ENCODE peak calls at places on chromosomes 1 and 21, in eight cellular contexts. C is D721Med, V is endothelial cell, N is choroid plexus epithelial cell, Y is WTC11, E is neural progenitor cell, W is nephron progenitor cell, F is cardiac fibroblast. K is an unnamed sample.

GRCh38 chr1:92483442-92484170 is 3.1 kb downstream of the GFI1 start:
- DNase-seq in C (no peak), V (no peak), N (no peak), Y (peak; percentile 71), E (peak; percentile 66), W (peak; percentile 61), F (no peak), K (peak; percentile 79)

GRCh38 chr1:5728956-5729355 is 263.3 kb downstream of the NPHP4 start:
- DNase-seq in C (no peak), V (no peak), N (no peak), Y (no peak), E (no peak), W (no peak), F (no peak), K (no peak)

GRCh38 chr1:231040019-231040799 is at the start of gene FAM89A:
- DNase-seq in C (peak; percentile 65), V (peak; percentile 67), N (no peak), Y (peak; percentile 38), E (peak; percentile 70), W (peak; percentile 81), F (peak; percentile 54), K (peak; percentile 73)

GRCh38 chr1:229843627-229844238 is 217.7 kb downstream of the URB2 start:
- DNase-seq in C (no peak), V (no peak), N (peak; percentile 47), Y (no peak), E (no peak), W (no peak), F (peak; percentile 29), K (no peak)

GRCh38 chr1:204465469-204466415 is 28.9 kb downstream of the PIK3C2B start:
- DNase-seq in C (no peak), V (no peak), N (peak; percentile 11), Y (no peak), E (no peak), W (no peak), F (peak; percentile 35), K (no peak)

GRCh38 chr1:76023669-76024407 is 50.7 kb upstream of the ST6GALNAC3 start:
- DNase-seq in C (no peak), V (no peak), N (peak; percentile 37), Y (no peak), E (no peak), W (no peak), F (no peak), K (peak; percentile 25)

GRCh38 chr1:205275133-205275532 is 46.4 kb downstream of the NUAK2 start:
- DNase-seq in C (no peak), V (no peak), N (no peak), Y (no peak), E (no peak), W (no peak), F (no peak), K (no peak)

GRCh38 chr1:43636006-43636641 is 13.8 kb upstream of the KDM4A start:
- DNase-seq in C (no peak), V (no peak), N (no peak), Y (no peak), E (no peak), W (no peak), F (no peak), K (no peak)

GRCh38 chr1:91872560-91873081 is 13.3 kb downstream of the TGFBR3 start:
- DNase-seq in C (no peak), V (no peak), N (no peak), Y (no peak), E (no peak), W (no peak), F (no peak), K (peak; percentile 75)

GRCh38 chr1:41360074-41361027 is 883 bp upstream of the FOXO6 start:
- DNase-seq in C (no peak), V (no peak), N (no peak), Y (peak; percentile 48), E (peak; percentile 72), W (no peak), F (no peak), K (no peak)

GRCh38 chr1:154304664-154305337 is 16.1 kb upstream of the AQP10 start:
- DNase-seq in C (no peak), V (no peak), N (no peak), Y (no peak), E (no peak), W (no peak), F (no peak), K (peak; percentile 74)

GRCh38 chr21:26909972-26910371 is 56.9 kb downstream of the ADAMTS5 start:
- DNase-seq in C (no peak), V (peak; percentile 53), N (peak; percentile 70), Y (peak; percentile 55), E (peak; percentile 79), W (peak; percentile 49), F (peak; percentile 10), K (no peak)

GRCh38 chr1:22412932-22413727 is 38.5 kb upstream of the ZBTB40 start:
- DNase-seq in C (no peak), V (no peak), N (no peak), Y (no peak), E (no peak), W (no peak), F (peak; percentile 44), K (no peak)

GRCh38 chr1:22413799-22414198 is 37.9 kb upstream of the ZBTB40 start:
- DNase-seq in C (no peak), V (no peak), N (no peak), Y (no peak), E (no peak), W (no peak), F (no peak), K (no peak)

GRCh38 chr1:22411589-22411988 is 40.1 kb upstream of the ZBTB40 start:
- DNase-seq in C (no peak), V (no peak), N (no peak), Y (no peak), E (no peak), W (no peak), F (no peak), K (no peak)

GRCh38 chr1:22410401-22410800 is 41.2 kb upstream of the ZBTB40 start:
- DNase-seq in C (no peak), V (no peak), N (no peak), Y (no peak), E (no peak), W (no peak), F (no peak), K (no peak)

DNA sequence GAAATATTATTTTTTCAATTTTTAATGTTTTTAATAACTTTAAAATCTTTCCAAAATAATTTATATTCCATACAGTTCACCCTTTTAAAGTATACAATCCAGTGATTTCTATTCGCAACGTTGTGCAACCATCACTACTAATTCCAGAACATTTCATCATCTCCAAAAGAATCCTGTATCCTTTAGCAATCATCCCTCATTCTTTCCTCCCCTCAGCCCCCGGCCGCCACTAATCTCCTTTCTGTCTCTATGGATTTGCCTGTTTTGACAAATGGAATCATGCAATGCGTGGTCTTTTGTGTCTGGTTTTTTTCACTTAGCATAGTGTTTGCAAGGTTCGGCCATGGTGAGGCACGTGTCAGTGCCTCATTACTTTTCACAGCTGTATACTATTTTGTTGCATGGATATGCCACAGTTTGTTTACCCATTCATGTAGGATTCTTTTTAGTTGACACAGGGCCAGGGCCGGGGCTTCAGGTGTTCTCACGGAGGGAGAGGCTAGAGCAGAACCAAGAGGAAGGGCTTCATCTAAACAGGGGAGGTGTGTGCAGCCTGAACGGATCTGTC is 40.6 kb upstream of the ZBTB40 start:
- DNase-seq in C (no peak), V (no peak), N (no peak), Y (no peak), E (no peak), W (no peak), F (peak; percentile 38), K (no peak)
- TF ChIP-seq CTCF in C (no peak), V (no peak), N (no peak), Y (no peak), E (no peak), W (no peak), F (no peak), K (no peak)

DNA sequence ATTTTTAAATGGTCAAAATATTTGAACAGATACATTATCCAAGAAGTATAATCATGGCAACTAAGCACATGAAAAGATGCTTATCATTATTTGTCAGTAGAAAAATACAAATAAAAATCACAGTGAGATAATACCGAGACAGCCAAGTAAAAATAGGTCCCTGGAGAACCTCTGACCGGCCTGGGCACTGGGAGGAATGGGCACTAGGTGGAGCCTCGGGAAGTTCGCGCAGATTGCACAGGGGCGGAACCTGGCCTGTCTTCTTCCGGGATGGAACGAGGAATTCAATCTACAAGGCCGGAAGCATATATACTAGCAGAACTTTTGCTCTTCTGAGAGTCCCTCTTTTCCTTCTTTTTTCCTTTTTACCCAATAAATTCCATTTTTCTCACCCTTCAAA is 148.5 kb upstream of the CHRM3 start:
- DNase-seq in C (no peak), V (no peak), N (no peak), Y (peak; percentile 55), E (peak; percentile 27), W (no peak), F (no peak), K (no peak)
- TF ChIP-seq CTCF in C (no peak), V (no peak), N (no peak), Y (no peak), E (peak; percentile 46), W (no peak), F (no peak), K (no peak)

DNA sequence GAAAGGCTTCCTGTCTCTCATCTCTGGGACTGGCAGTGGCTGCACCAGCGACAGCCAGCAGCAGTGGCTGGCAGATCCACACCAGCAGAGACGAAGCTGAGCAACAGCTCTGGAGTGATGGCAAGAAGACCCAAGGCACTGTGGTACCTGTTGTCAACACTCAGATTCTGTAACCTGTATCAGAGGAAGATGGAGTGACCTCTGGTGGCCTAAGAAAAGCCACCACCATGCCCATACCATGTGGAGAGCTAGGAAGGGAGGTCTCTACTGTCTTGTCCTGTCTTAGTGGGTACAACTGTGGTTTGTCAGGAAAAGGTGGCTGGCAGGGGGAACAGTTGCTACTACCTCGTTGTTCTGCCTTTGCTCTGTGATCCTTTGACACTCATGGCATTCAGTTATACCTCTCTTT is 22.5 kb upstream of the RHBDL2 start:
- DNase-seq in C (no peak), V (no peak), N (no peak), Y (peak; percentile 13), E (no peak), W (no peak), F (no peak), K (peak; percentile 8)
- TF ChIP-seq CTCF in C (no peak), V (no peak), N (no peak), Y (no peak), E (peak; percentile 35), W (no peak), F (peak; percentile 7), K (no peak)

DNA sequence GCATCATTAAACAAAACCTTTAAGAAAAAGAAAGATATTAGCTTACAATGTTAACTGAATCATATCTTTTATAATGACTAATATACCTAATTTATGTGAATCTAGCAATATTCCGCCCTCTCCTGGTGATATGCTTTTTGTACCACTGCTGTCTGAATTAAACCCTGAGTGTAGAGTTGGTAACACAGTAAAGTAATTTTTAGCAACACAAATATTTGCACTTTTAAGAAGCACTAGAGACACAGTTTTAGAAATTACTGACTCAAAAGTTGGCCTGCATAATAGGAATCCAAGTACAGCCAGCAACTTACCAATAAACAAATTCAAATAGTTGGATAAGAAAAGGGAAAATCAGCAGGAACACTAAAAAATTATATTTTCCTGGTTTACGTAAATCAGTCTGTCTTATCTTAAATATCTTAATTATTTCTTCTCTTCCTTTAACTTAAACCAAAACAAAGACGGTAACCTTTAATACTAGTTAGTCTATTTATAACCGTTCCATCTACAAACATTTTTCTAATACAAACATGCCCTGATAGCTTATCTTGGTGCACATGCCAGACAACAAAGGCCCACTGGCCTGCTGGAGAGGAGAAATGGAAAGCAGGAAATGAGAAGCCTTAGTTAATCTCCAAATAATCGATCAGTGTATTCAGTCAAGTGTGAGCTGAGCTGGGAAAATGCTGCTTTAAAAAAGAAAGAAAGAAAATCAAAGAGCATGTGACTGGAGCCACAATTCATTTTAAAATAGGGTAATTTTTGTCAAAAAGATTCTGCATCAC is 246.0 kb downstream of the RERE start:
- DNase-seq in C (no peak), V (peak; percentile 10), N (peak; percentile 75), Y (no peak), E (peak; percentile 61), W (no peak), F (peak; percentile 76), K (no peak)
- TF ChIP-seq CTCF in C (peak; percentile 52), V (peak; percentile 29), N (peak; percentile 61), Y (no peak), E (peak; percentile 19), W (no peak), F (peak; percentile 57), K (peak; percentile 10)

K was measured in activated CD8-positive, alpha-beta T cell treated with anti-CD3 and anti-CD28 coated beads for 36 hours.